ENCODE peak calls at places on chromosomes 12 and 14, in seven cellular contexts. P, W, F, A, R, V and U are unnamed samples.
A peak's percentile ranks its signal among the peaks of the same experiment; 100 is the strongest.

GRCh38 chr12:29781176-29781575 is 2.6 kb downstream of the TMTC1 start:
- DNase-seq in P (no peak), W (no peak), F (no peak), A (no peak), R (no peak), V (no peak), U (no peak)

GRCh38 chr12:107967170-107967569 is 161.9 kb upstream of the WSCD2 start:
- DNase-seq in P (peak; percentile 14), W (no peak), F (no peak), A (no peak), R (no peak), V (no peak), U (no peak)

GRCh38 chr12:108888031-108888430 is 8.1 kb downstream of the DAO start:
- DNase-seq in P (no peak), W (no peak), F (no peak), A (no peak), R (no peak), V (no peak), U (no peak)

GRCh38 chr12:6272300-6273208 is 37.9 kb upstream of the PLEKHG6 start:
- DNase-seq in P (no peak), W (no peak), F (no peak), A (no peak), R (no peak), V (no peak), U (peak; percentile 87)

GRCh38 chr12:51524386-51524901 is 66.6 kb upstream of the SCN8A start:
- DNase-seq in P (no peak), W (no peak), F (no peak), A (no peak), R (peak; percentile 53), V (no peak), U (no peak)

GRCh38 chr14:68198713-68199464 is 379.3 kb downstream of the RAD51B start:
- DNase-seq in P (no peak), W (no peak), F (no peak), A (no peak), R (no peak), V (no peak), U (no peak)

GRCh38 chr12:124442281-124442680 is 125.1 kb downstream of the NCOR2 start:
- DNase-seq in P (no peak), W (no peak), F (no peak), A (no peak), R (no peak), V (no peak), U (no peak)

GRCh38 chr12:65876898-65877721 is 52.8 kb downstream of the HMGA2 start:
- DNase-seq in P (no peak), W (no peak), F (peak; percentile 30), A (peak; percentile 93), R (no peak), V (no peak), U (no peak)

DNA sequence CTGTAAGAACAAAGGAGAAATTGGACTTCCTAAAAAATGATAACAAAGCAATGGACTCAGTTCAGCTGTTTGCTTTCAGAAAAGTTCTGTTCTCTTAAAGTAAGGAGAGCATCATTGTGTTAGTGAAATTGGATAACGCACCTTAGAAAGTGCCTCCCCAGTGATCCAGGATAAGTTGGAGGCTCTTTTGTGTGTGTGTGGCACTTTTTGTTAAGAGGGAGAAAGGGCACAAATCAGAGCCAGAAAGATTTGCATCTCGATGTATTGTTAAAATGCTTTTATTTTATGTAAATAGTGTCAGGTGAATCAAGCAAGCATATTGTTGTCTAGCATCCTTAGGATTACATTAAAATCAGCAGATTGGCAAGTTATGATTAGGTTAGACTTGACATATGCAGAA is 2.1 kb downstream of the STK38L start:
- DNase-seq in P (no peak), W (no peak), F (no peak), A (no peak), R (no peak), V (no peak), U (no peak)
- H3K27ac ChIP-seq in P (no peak overlapping the region), W (no peak overlapping the region), F (no peak overlapping the region), A (no peak overlapping the region), R (no peak overlapping the region), V (no peak overlapping the region), U (no peak overlapping the region)

GRCh38 chr14:63492391-63492790 is 50.8 kb downstream of the PPP2R5E start:
- DNase-seq in P (peak; percentile 29), W (peak; percentile 80), F (no peak), A (no peak), R (no peak), V (peak; percentile 66), U (peak; percentile 88)
- H3K27ac ChIP-seq in P (peak overlapping the region; percentile 25), W (no peak overlapping the region), F (no peak overlapping the region), A (no peak overlapping the region), R (no peak overlapping the region), V (peak overlapping the region; percentile 55), U (no peak overlapping the region)

DNA sequence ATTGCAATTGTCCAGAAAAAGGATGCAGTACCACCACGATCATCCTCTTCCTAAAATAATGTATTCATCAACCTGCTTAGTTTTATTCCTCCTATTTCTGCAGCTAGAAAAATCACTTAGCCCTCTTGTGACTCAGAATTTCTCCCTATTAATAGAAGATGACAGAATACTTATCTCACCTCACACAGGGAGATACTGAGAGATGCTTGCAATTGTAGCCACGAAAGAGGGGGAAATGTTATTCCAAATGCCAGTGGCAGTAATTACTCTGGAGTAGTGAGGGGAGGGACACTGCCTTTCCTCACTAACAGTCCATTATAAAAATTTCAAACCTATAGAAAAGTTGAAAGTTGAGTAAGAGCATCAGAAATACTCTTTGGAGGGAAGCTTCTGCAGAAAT is 11.8 kb upstream of the DUSP6 start:
- DNase-seq in P (no peak), W (no peak), F (no peak), A (no peak), R (no peak), V (no peak), U (no peak)
- H3K27ac ChIP-seq in P (no peak overlapping the region), W (no peak overlapping the region), F (no peak overlapping the region), A (no peak overlapping the region), R (no peak overlapping the region), V (no peak overlapping the region), U (no peak overlapping the region)

DNA sequence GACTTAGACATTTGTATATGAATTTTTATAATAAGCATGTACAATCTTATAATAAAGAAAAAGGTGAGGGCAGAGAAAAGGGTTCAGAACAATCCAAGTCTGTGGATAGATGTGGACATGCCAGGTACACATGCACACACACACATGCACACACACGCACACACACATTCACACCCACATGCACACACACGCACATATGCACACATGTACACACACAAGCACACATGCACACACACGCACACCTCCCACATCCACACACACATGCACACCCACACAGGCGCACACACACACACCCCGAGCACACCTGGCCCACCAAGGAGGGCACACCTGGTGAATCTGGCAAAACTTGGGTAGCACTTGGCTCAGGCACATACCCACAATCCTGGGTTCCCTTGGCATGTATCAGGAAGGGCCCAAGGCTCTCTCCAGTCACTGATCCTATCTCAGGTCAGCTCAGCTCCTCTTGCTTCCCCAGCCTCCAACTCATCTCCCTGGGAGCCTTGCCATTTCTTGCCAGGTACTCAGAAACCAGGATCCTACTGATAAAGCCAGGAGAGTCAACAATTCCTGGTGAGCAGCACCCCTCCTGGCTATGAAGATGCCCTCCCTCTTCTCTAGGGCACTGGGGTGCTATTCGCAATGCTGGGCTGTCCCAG is 18.6 kb upstream of the TMEM106C start:
- DNase-seq in P (no peak), W (no peak), F (no peak), A (no peak), R (no peak), V (no peak), U (no peak)
- H3K27ac ChIP-seq in P (no peak overlapping the region), W (no peak overlapping the region), F (no peak overlapping the region), A (no peak overlapping the region), R (no peak overlapping the region), V (no peak overlapping the region), U (no peak overlapping the region)

DNA sequence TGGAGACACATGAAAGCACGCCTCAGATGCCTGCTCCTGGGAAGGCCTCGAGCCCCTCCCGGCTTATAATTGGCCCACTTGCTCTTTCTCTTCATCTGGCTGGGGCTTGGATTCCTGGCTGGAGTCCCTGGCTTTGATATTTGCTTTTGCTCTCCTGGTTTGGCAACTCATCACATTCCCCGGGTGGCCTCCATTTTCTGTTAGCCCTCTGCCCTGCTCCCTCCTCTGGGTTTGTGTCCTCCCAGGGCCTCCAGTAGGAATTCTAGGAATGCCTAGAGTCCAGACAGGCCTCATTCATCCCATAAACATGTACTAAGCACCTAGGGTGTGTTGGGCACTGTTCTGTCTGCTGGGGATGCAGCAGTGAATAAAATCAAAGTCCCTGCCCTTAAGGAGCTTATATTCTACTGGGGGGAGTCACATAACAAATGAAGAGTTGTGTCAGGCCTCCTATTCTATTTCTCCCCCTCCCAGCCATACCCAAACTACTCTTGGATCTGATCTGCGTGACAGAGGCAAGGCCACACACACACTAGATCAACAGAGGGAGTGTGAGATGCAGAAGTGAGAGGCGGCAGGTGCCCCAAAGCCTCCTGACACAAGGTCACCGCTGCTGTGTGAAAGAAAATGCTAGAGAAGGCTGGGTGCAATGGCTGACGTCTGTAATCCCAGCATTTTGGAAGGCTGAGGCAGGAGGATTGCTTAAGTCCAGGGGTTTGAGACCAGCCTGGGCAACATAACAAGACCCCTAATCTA is 21.3 kb upstream of the TSPAN9 start:
- DNase-seq in P (no peak), W (no peak), F (no peak), A (no peak), R (no peak), V (no peak), U (no peak)
- H3K27ac ChIP-seq in P (no peak overlapping the region), W (no peak overlapping the region), F (no peak overlapping the region), A (no peak overlapping the region), R (no peak overlapping the region), V (no peak overlapping the region), U (no peak overlapping the region)

GRCh38 chr14:25846232-25846631 is 751.6 kb downstream of the NOVA1 start:
- DNase-seq in P (no peak), W (no peak), F (no peak), A (no peak), R (peak; percentile 31), V (no peak), U (no peak)
- H3K27ac ChIP-seq in P (no peak overlapping the region), W (no peak overlapping the region), F (no peak overlapping the region), A (no peak overlapping the region), R (no peak overlapping the region), V (no peak overlapping the region), U (no peak overlapping the region)

GRCh38 chr14:105331575-105332351 is 17.2 kb downstream of the PACS2 start:
- DNase-seq in P (no peak), W (no peak), F (no peak), A (no peak), R (no peak), V (no peak), U (no peak)

GRCh38 chr14:105332352-105332874 is 17.9 kb downstream of the PACS2 start:
- DNase-seq in P (no peak), W (no peak), F (no peak), A (no peak), R (no peak), V (no peak), U (no peak)

GRCh38 chr14:105334383-105335230 is 20.1 kb downstream of the PACS2 start:
- DNase-seq in P (no peak), W (no peak), F (no peak), A (no peak), R (no peak), V (no peak), U (no peak)

GRCh38 chr14:105333613-105334364 is 19.2 kb downstream of the PACS2 start:
- DNase-seq in P (no peak), W (no peak), F (no peak), A (no peak), R (no peak), V (no peak), U (no peak)

GRCh38 chr14:105333020-105333490 is 18.5 kb downstream of the PACS2 start:
- DNase-seq in P (no peak), W (no peak), F (no peak), A (no peak), R (no peak), V (no peak), U (no peak)
- H3K27ac ChIP-seq in P (no peak overlapping the region), W (no peak overlapping the region), F (no peak overlapping the region), A (no peak overlapping the region), R (peak overlapping the region; percentile 94), V (no peak overlapping the region), U (peak overlapping the region; percentile 1)